ENCODE peak calls at places on chromosomes 16 and 17, in six cellular contexts. One of them, this sample, is unnamed.
A peak's percentile ranks its signal among the peaks of the same experiment; 100 is the strongest.

GRCh38 chr17:39404542-39405378 is 3.3 kb upstream of the FBXL20 start:
- DNase-seq in CD4-positive, alpha-beta T cell: no peak
- DNase-seq in SW 1271: peak; percentile 47
- DNase-seq in HCEC 1CT: peak; percentile 93
- DNase-seq in EL: peak; percentile 89
- DNase-seq in RWPE1: peak; percentile 86
- DNase-seq in this sample: no peak

GRCh38 chr17:31494259-31495048 is 103.0 kb downstream of the RAB11FIP4 start:
- DNase-seq in RWPE1: peak; percentile 50
- DNase-seq in HCEC 1CT: no peak
- DNase-seq in SW 1271: no peak
- DNase-seq in EL: no peak
- DNase-seq in CD4-positive, alpha-beta T cell: peak; percentile 59
- DNase-seq in this sample: peak; percentile 57

GRCh38 chr17:36188891-36189306 is 7.7 kb downstream of the CCL3L1 start:
- DNase-seq in SW 1271: no peak
- DNase-seq in RWPE1: no peak
- DNase-seq in CD4-positive, alpha-beta T cell: no peak
- DNase-seq in EL: no peak
- DNase-seq in HCEC 1CT: no peak
- DNase-seq in this sample: no peak

GRCh38 chr17:45374501-45374900 is 57.7 kb upstream of the MAP3K14 start:
- DNase-seq in CD4-positive, alpha-beta T cell: no peak
- DNase-seq in SW 1271: no peak
- DNase-seq in RWPE1: no peak
- DNase-seq in EL: no peak
- DNase-seq in HCEC 1CT: no peak
- DNase-seq in this sample: no peak

GRCh38 chr16:87376660-87377059 is 6.9 kb downstream of the FBXO31 start:
- DNase-seq in SW 1271: no peak
- DNase-seq in CD4-positive, alpha-beta T cell: no peak
- DNase-seq in RWPE1: no peak
- DNase-seq in HCEC 1CT: no peak
- DNase-seq in EL: no peak
- DNase-seq in this sample: no peak

GRCh38 chr16:84518804-84519341 is 14.4 kb upstream of the MEAK7 start:
- DNase-seq in CD4-positive, alpha-beta T cell: peak; percentile 51
- DNase-seq in EL: no peak
- DNase-seq in RWPE1: no peak
- DNase-seq in SW 1271: no peak
- DNase-seq in HCEC 1CT: no peak
- DNase-seq in this sample: peak; percentile 63

GRCh38 chr17:7293821-7294613 is 422 bp downstream of the YBX2 start:
- DNase-seq in SW 1271: no peak
- DNase-seq in RWPE1: peak; percentile 42
- DNase-seq in EL: no peak
- DNase-seq in CD4-positive, alpha-beta T cell: no peak
- DNase-seq in HCEC 1CT: no peak
- DNase-seq in this sample: peak; percentile 94

GRCh38 chr17:81329279-81329926 is 34.3 kb upstream of the SLC38A10 start:
- DNase-seq in CD4-positive, alpha-beta T cell: no peak
- DNase-seq in SW 1271: peak; percentile 62
- DNase-seq in RWPE1: peak; percentile 98
- DNase-seq in HCEC 1CT: peak; percentile 82
- DNase-seq in EL: peak; percentile 96
- DNase-seq in this sample: peak; percentile 95

GRCh38 chr17:75238684-75239191 is 22.7 kb downstream of the GGA3 start:
- DNase-seq in HCEC 1CT: peak; percentile 71
- DNase-seq in SW 1271: peak; percentile 8
- DNase-seq in CD4-positive, alpha-beta T cell: peak; percentile 46
- DNase-seq in EL: peak; percentile 70
- DNase-seq in RWPE1: peak; percentile 68
- DNase-seq in this sample: peak; percentile 44

GRCh38 chr17:77826132-77826873 is 132.2 kb upstream of the TNRC6C start:
- DNase-seq in SW 1271: no peak
- DNase-seq in EL: no peak
- DNase-seq in HCEC 1CT: no peak
- DNase-seq in CD4-positive, alpha-beta T cell: no peak
- DNase-seq in RWPE1: no peak
- DNase-seq in this sample: no peak

GRCh38 chr17:50043290-50044148 is 12.4 kb upstream of the ITGA3 start:
- DNase-seq in SW 1271: no peak
- DNase-seq in HCEC 1CT: no peak
- DNase-seq in EL: no peak
- DNase-seq in RWPE1: no peak
- DNase-seq in CD4-positive, alpha-beta T cell: no peak
- DNase-seq in this sample: peak; percentile 69

GRCh38 chr16:17474037-17474436 is 3.3 kb upstream of the XYLT1 start:
- DNase-seq in SW 1271: no peak
- DNase-seq in EL: peak; percentile 23
- DNase-seq in RWPE1: no peak
- DNase-seq in CD4-positive, alpha-beta T cell: no peak
- DNase-seq in HCEC 1CT: no peak
- DNase-seq in this sample: no peak

GRCh38 chr16:88331989-88332920 is 50.5 kb upstream of the ZNF469 start:
- DNase-seq in RWPE1: peak; percentile 91
- DNase-seq in CD4-positive, alpha-beta T cell: no peak
- DNase-seq in EL: peak; percentile 100
- DNase-seq in SW 1271: peak; percentile 95
- DNase-seq in HCEC 1CT: peak; percentile 100
- DNase-seq in this sample: no peak

GRCh38 chr17:63035271-63035670 is 69.2 kb downstream of the TANC2 start:
- DNase-seq in HCEC 1CT: peak; percentile 72
- DNase-seq in EL: peak; percentile 85
- DNase-seq in SW 1271: no peak
- DNase-seq in RWPE1: no peak
- DNase-seq in CD4-positive, alpha-beta T cell: no peak
- DNase-seq in this sample: no peak

GRCh38 chr16:87303431-87303930 is 13.7 kb downstream of the C16orf95 start:
- DNase-seq in RWPE1: no peak
- DNase-seq in EL: peak; percentile 23
- DNase-seq in CD4-positive, alpha-beta T cell: no peak
- DNase-seq in HCEC 1CT: no peak
- DNase-seq in SW 1271: no peak
- DNase-seq in this sample: no peak

GRCh38 chr17:9370464-9370863 is 205.2 kb downstream of the STX8 start:
- DNase-seq in RWPE1: no peak
- DNase-seq in SW 1271: no peak
- DNase-seq in EL: peak; percentile 23
- DNase-seq in HCEC 1CT: peak; percentile 53
- DNase-seq in CD4-positive, alpha-beta T cell: no peak
- DNase-seq in this sample: no peak

GRCh38 chr17:64388961-64389565 is 1.6 kb downstream of the PECAM1 start:
- DNase-seq in EL: no peak
- DNase-seq in SW 1271: no peak
- DNase-seq in CD4-positive, alpha-beta T cell: no peak
- DNase-seq in RWPE1: no peak
- DNase-seq in HCEC 1CT: no peak
- DNase-seq in this sample: no peak

GRCh38 chr16:58661199-58661830 is 23.3 kb downstream of the SLC38A7 start:
- DNase-seq in SW 1271: peak; percentile 49
- DNase-seq in CD4-positive, alpha-beta T cell: no peak
- DNase-seq in EL: peak; percentile 89
- DNase-seq in HCEC 1CT: peak; percentile 87
- DNase-seq in RWPE1: peak; percentile 86
- DNase-seq in this sample: peak; percentile 49

GRCh38 chr16:89711601-89712475 is 8.9 kb downstream of the VPS9D1 start:
- DNase-seq in EL: peak; percentile 66
- DNase-seq in RWPE1: peak; percentile 97
- DNase-seq in HCEC 1CT: peak; percentile 40
- DNase-seq in SW 1271: no peak
- DNase-seq in CD4-positive, alpha-beta T cell: peak; percentile 64
- DNase-seq in this sample: peak; percentile 68

GRCh38 chr16:49632111-49632797 is 223.7 kb downstream of the ZNF423 start:
- DNase-seq in RWPE1: no peak
- DNase-seq in HCEC 1CT: no peak
- DNase-seq in SW 1271: no peak
- DNase-seq in EL: no peak
- DNase-seq in CD4-positive, alpha-beta T cell: no peak
- DNase-seq in this sample: no peak

GRCh38 chr17:64309710-64310109 is 46.6 kb upstream of the TEX2 start:
- DNase-seq in HCEC 1CT: no peak
- DNase-seq in EL: no peak
- DNase-seq in SW 1271: no peak
- DNase-seq in RWPE1: no peak
- DNase-seq in CD4-positive, alpha-beta T cell: no peak
- DNase-seq in this sample: no peak

GRCh38 chr16:19118938-19119431 is 5.2 kb downstream of the ITPRIPL2 start:
- DNase-seq in SW 1271: no peak
- DNase-seq in EL: peak; percentile 90
- DNase-seq in HCEC 1CT: peak; percentile 84
- DNase-seq in RWPE1: peak; percentile 79
- DNase-seq in CD4-positive, alpha-beta T cell: no peak
- DNase-seq in this sample: no peak

GRCh38 chr16:53121666-53122065 is 66.9 kb downstream of the CHD9 start:
- DNase-seq in RWPE1: no peak
- DNase-seq in SW 1271: no peak
- DNase-seq in HCEC 1CT: no peak
- DNase-seq in CD4-positive, alpha-beta T cell: no peak
- DNase-seq in EL: no peak
- DNase-seq in this sample: no peak

GRCh38 chr17:44187131-44187899 is 543 bp downstream of the TMUB2 start:
- DNase-seq in RWPE1: peak; percentile 75
- DNase-seq in SW 1271: no peak
- DNase-seq in HCEC 1CT: peak; percentile 16
- DNase-seq in EL: peak; percentile 37
- DNase-seq in CD4-positive, alpha-beta T cell: no peak
- DNase-seq in this sample: no peak

GRCh38 chr17:41058741-41059140 is 1.2 kb downstream of the KRTAP2-3 start:
- DNase-seq in EL: peak; percentile 45
- DNase-seq in RWPE1: no peak
- DNase-seq in CD4-positive, alpha-beta T cell: no peak
- DNase-seq in SW 1271: no peak
- DNase-seq in HCEC 1CT: peak; percentile 77
- DNase-seq in this sample: no peak

GRCh38 chr16:65757064-65757463 is 609.4 kb upstream of the CDH5 start:
- DNase-seq in SW 1271: no peak
- DNase-seq in HCEC 1CT: no peak
- DNase-seq in CD4-positive, alpha-beta T cell: no peak
- DNase-seq in EL: no peak
- DNase-seq in RWPE1: no peak
- DNase-seq in this sample: no peak

GRCh38 chr17:46027326-46028325 is 28.6 kb downstream of the STH start:
- DNase-seq in SW 1271: no peak
- DNase-seq in RWPE1: no peak
- DNase-seq in HCEC 1CT: no peak
- DNase-seq in CD4-positive, alpha-beta T cell: no peak
- DNase-seq in EL: no peak
- DNase-seq in this sample: no peak

GRCh38 chr17:56499799-56500388 is 93.6 kb upstream of the NOG start:
- DNase-seq in HCEC 1CT: peak; percentile 14
- DNase-seq in SW 1271: no peak
- DNase-seq in RWPE1: no peak
- DNase-seq in CD4-positive, alpha-beta T cell: no peak
- DNase-seq in EL: peak; percentile 42
- DNase-seq in this sample: no peak

GRCh38 chr16:9360075-9360474 is 268.6 kb downstream of the HAPSTR1 start:
- DNase-seq in HCEC 1CT: no peak
- DNase-seq in CD4-positive, alpha-beta T cell: no peak
- DNase-seq in SW 1271: no peak
- DNase-seq in RWPE1: no peak
- DNase-seq in EL: no peak
- DNase-seq in this sample: no peak

GRCh38 chr16:52552643-52553042 is 5.7 kb upstream of the TOX3 start:
- DNase-seq in HCEC 1CT: no peak
- DNase-seq in CD4-positive, alpha-beta T cell: no peak
- DNase-seq in RWPE1: peak; percentile 59
- DNase-seq in EL: no peak
- DNase-seq in SW 1271: no peak
- DNase-seq in this sample: no peak

GRCh38 chr17:77875881-77876509 is 82.5 kb upstream of the TNRC6C start:
- DNase-seq in CD4-positive, alpha-beta T cell: no peak
- DNase-seq in EL: peak; percentile 85
- DNase-seq in SW 1271: peak; percentile 66
- DNase-seq in HCEC 1CT: no peak
- DNase-seq in RWPE1: no peak
- DNase-seq in this sample: no peak

GRCh38 chr17:4365628-4366311 is 705 bp downstream of the UBE2G1 start:
- DNase-seq in EL: no peak
- DNase-seq in SW 1271: no peak
- DNase-seq in CD4-positive, alpha-beta T cell: peak; percentile 29
- DNase-seq in RWPE1: no peak
- DNase-seq in HCEC 1CT: no peak
- DNase-seq in this sample: peak; percentile 40

GRCh38 chr16:53822936-53823529 is 119.1 kb downstream of the FTO start:
- DNase-seq in RWPE1: no peak
- DNase-seq in SW 1271: no peak
- DNase-seq in EL: peak; percentile 33
- DNase-seq in HCEC 1CT: no peak
- DNase-seq in CD4-positive, alpha-beta T cell: no peak
- DNase-seq in this sample: no peak

GRCh38 chr17:12731839-12732238 is 57.5 kb upstream of the ARHGAP44 start:
- DNase-seq in SW 1271: no peak
- DNase-seq in EL: no peak
- DNase-seq in HCEC 1CT: no peak
- DNase-seq in RWPE1: no peak
- DNase-seq in CD4-positive, alpha-beta T cell: no peak
- DNase-seq in this sample: no peak

GRCh38 chr16:76278976-76279375 is 1.8 kb downstream of the CNTNAP4 start:
- DNase-seq in EL: no peak
- DNase-seq in HCEC 1CT: no peak
- DNase-seq in SW 1271: no peak
- DNase-seq in RWPE1: peak; percentile 5
- DNase-seq in CD4-positive, alpha-beta T cell: no peak
- DNase-seq in this sample: no peak

GRCh38 chr17:60538726-60539125 is 12.7 kb upstream of the APPBP2 start:
- DNase-seq in RWPE1: no peak
- DNase-seq in CD4-positive, alpha-beta T cell: no peak
- DNase-seq in EL: no peak
- DNase-seq in SW 1271: no peak
- DNase-seq in HCEC 1CT: peak; percentile 67
- DNase-seq in this sample: no peak

GRCh38 chr17:77312786-77313599 is 172.2 kb downstream of the SEC14L1 start:
- DNase-seq in EL: peak; percentile 37
- DNase-seq in CD4-positive, alpha-beta T cell: no peak
- DNase-seq in SW 1271: no peak
- DNase-seq in HCEC 1CT: no peak
- DNase-seq in RWPE1: no peak
- DNase-seq in this sample: peak; percentile 89